ENCODE peak calls at places on chromosomes 5 and 9, in seven cellular contexts. W, J, I, G, V, A and S are unnamed samples.

GRCh38 chr5:55385227-55385626 is 77.4 kb downstream of the MTREX start:
- DNase-seq in W (no peak), J (no peak), I (no peak), G (no peak), V (no peak), A (no peak), S (no peak)

GRCh38 chr9:7212101-7212500 is 454.3 kb downstream of the KDM4C start:
- DNase-seq in W (peak; percentile 14), J (no peak), I (no peak), G (peak; percentile 16), V (peak; percentile 7), A (no peak), S (no peak)

GRCh38 chr5:62284946-62285891 is 20.8 kb upstream of the KIF2A start:
- DNase-seq in W (no peak), J (no peak), I (no peak), G (no peak), V (no peak), A (peak; percentile 44), S (no peak)

GRCh38 chr5:141208478-141208877 is at the start of gene PCDHB12:
- DNase-seq in W (no peak), J (no peak), I (no peak), G (no peak), V (peak; percentile 1), A (no peak), S (no peak)

GRCh38 chr5:129094924-129095797 is 612 bp downstream of the ISOC1 start:
- DNase-seq in W (peak; percentile 71), J (no peak), I (peak; percentile 12), G (peak; percentile 69), V (peak; percentile 26), A (peak; percentile 47), S (no peak)

GRCh38 chr9:117075636-117076035 is 339.2 kb downstream of the ASTN2 start:
- DNase-seq in W (no peak), J (no peak), I (no peak), G (no peak), V (no peak), A (no peak), S (no peak)

GRCh38 chr5:127550652-127551409 is 33.4 kb downstream of the PRRC1 start:
- DNase-seq in W (peak; percentile 19), J (no peak), I (no peak), G (no peak), V (no peak), A (no peak), S (no peak)

GRCh38 chr9:85290019-85290418 is 451.7 kb downstream of the AGTPBP1 start:
- DNase-seq in W (no peak), J (no peak), I (no peak), G (no peak), V (no peak), A (no peak), S (no peak)

GRCh38 chr9:133954862-133955529 is 37.1 kb downstream of the VAV2 start:
- DNase-seq in W (no peak), J (peak; percentile 6), I (no peak), G (no peak), V (no peak), A (peak; percentile 38), S (no peak)

GRCh38 chr5:20113031-20113685 is 125.2 kb upstream of the CDH18 start:
- DNase-seq in W (peak; percentile 42), J (no peak), I (no peak), G (no peak), V (peak; percentile 6), A (no peak), S (no peak)

GRCh38 chr5:94505327-94506080 is 112.9 kb downstream of the KIAA0825 start:
- DNase-seq in W (no peak), J (no peak), I (no peak), G (no peak), V (peak; percentile 13), A (no peak), S (no peak)

GRCh38 chr5:177005619-177006264 is 837 bp downstream of the UIMC1 start:
- DNase-seq in W (peak; percentile 72), J (peak; percentile 57), I (peak; percentile 61), G (peak; percentile 35), V (peak; percentile 80), A (peak; percentile 74), S (peak; percentile 76)

GRCh38 chr9:36142510-36143161 is 6.1 kb downstream of the GLIPR2 start:
- DNase-seq in W (no peak), J (no peak), I (no peak), G (no peak), V (peak; percentile 57), A (no peak), S (no peak)

GRCh38 chr5:107517185-107517868 is 153.4 kb downstream of the EFNA5 start:
- DNase-seq in W (peak; percentile 33), J (no peak), I (no peak), G (no peak), V (no peak), A (no peak), S (no peak)

GRCh38 chr5:107056278-107056677 is 614.5 kb downstream of the EFNA5 start:
- DNase-seq in W (no peak), J (no peak), I (no peak), G (no peak), V (no peak), A (no peak), S (no peak)

GRCh38 chr9:94802795-94803194 is 76.3 kb downstream of the AOPEP start:
- DNase-seq in W (no peak), J (no peak), I (no peak), G (no peak), V (peak; percentile 72), A (no peak), S (no peak)

GRCh38 chr9:137604345-137605145 is 941 bp upstream of the ARRDC1 start:
- DNase-seq in W (no peak), J (no peak), I (no peak), G (no peak), V (no peak), A (no peak), S (no peak)